ENCODE peak calls at places on chromosomes 16 and 17, in six cellular contexts. O is Panc1; Y is naive thymus-derived CD4-positive, alpha-beta T cell; G is NT2/D1; B is cardiac fibroblast; J is ascending aorta. N is an unnamed sample.

GRCh38 chr17:67198131-67198530 is 46.9 kb downstream of the HELZ start:
- DNase-seq in J (no peak), B (no peak), Y (no peak), O (no peak), G (no peak), N (no peak)

GRCh38 chr16:73302942-73303341 is 255.0 kb upstream of the ZFHX3 start:
- DNase-seq in Y (no peak), O (no peak), B (no peak), G (no peak), J (no peak), N (no peak)

GRCh38 chr16:56263711-56264608 is 72.7 kb downstream of the GNAO1 start:
- DNase-seq in G (no peak), Y (no peak), B (no peak), O (no peak), J (no peak), N (no peak)

GRCh38 chr17:81419333-81419885 is 24.2 kb downstream of the BAHCC1 start:
- DNase-seq in O (no peak), B (peak), Y (no peak), J (peak), G (no peak), N (peak)

GRCh38 chr16:1812732-1813163 is 13.9 kb downstream of the HAGH start:
- DNase-seq in O (no peak), B (peak), Y (peak), J (no peak), G (peak), N (no peak)

GRCh38 chr17:40484285-40484972 is 17.0 kb downstream of the TNS4 start:
- DNase-seq in O (no peak), B (no peak), J (no peak), Y (no peak), G (no peak), N (no peak)

GRCh38 chr17:72603346-72604242 is 482.8 kb downstream of the SOX9 start:
- DNase-seq in Y (no peak), B (peak), O (no peak), G (no peak), J (no peak), N (no peak)

GRCh38 chr16:89067677-89068076 is 26.0 kb upstream of the ACSF3 start:
- DNase-seq in O (no peak), Y (no peak), G (no peak), B (peak), J (no peak), N (no peak)

GRCh38 chr16:3045758-3046505 is 429 bp upstream of the MMP25 start:
- DNase-seq in G (no peak), J (no peak), Y (no peak), B (no peak), O (no peak), N (no peak)

GRCh38 chr16:80158766-80159165 is 382.0 kb upstream of the DYNLRB2 start:
- DNase-seq in B (no peak), G (no peak), Y (no peak), J (no peak), O (no peak), N (no peak)

GRCh38 chr16:72837846-72838661 is 209.9 kb downstream of the ZFHX3 start:
- DNase-seq in Y (no peak), B (no peak), J (no peak), G (no peak), O (no peak), N (no peak)

GRCh38 chr17:31499771-31500554 is 108.5 kb downstream of the RAB11FIP4 start:
- DNase-seq in O (no peak), B (peak), J (peak), Y (no peak), G (no peak), N (no peak)

DNA sequence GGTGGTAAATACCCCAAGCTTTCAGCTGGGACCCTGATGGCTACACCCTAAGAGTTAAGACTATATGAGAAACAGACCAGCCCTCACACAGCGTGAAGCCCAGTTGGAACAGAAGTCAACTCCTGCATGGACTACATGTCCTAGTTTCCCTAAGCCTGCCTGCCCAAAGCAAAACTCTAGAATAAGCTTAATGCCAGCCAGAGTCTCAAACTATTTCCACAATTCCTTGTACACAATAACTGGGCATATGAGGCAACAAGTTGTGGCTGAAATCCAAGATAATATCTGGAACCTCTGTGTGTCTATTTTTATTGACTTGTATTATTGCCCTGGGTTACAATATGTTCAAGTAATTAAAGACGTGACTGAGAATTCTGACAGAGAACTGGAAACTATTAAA is 19.4 kb downstream of the MYH10 start:
- DNase-seq in Y (no peak), B (peak), G (no peak), J (no peak), O (no peak), N (no peak)
- H3K4me3 ChIP-seq in Y (no peak), B (no peak), G (no peak), J (peak), O (no peak), N (no peak)

GRCh38 chr16:67237396-67238277 is 9.6 kb downstream of the FHOD1 start:
- DNase-seq in G (no peak), B (no peak), O (no peak), J (no peak), Y (no peak), N (no peak)
- H3K4me3 ChIP-seq in G (no peak), B (no peak), O (no peak), J (no peak), Y (no peak), N (no peak)

GRCh38 chr17:16212793-16213192 is 2.5 kb downstream of the NCOR1 start:
- DNase-seq in G (no peak), O (no peak), J (no peak), Y (no peak), B (no peak), N (no peak)
- H3K4me3 ChIP-seq in G (no peak), O (peak), J (no peak), Y (no peak), B (no peak), N (no peak)

GRCh38 chr16:85312174-85312573 is 199.9 kb upstream of the CIBAR2 start:
- DNase-seq in O (no peak), Y (no peak), B (no peak), J (no peak), G (no peak), N (no peak)
- H3K4me3 ChIP-seq in O (no peak), Y (no peak), B (no peak), J (no peak), G (no peak), N (no peak)

GRCh38 chr16:29745126-29745852 is 501 bp downstream of the C16orf54 start:
- DNase-seq in B (no peak), O (no peak), G (no peak), J (no peak), Y (peak), N (no peak)
- H3K4me3 ChIP-seq in B (no peak), O (no peak), G (no peak), J (no peak), Y (peak), N (no peak)

GRCh38 chr16:54657709-54658102 is 273.0 kb upstream of the IRX5 start:
- DNase-seq in G (no peak), O (no peak), Y (no peak), B (no peak), J (no peak), N (no peak)

GRCh38 chr16:54651851-54652770 is 278.6 kb upstream of the IRX5 start:
- DNase-seq in O (no peak), B (no peak), J (no peak), G (no peak), Y (no peak), N (no peak)

GRCh38 chr16:54654429-54654828 is 276.2 kb upstream of the IRX5 start:
- DNase-seq in J (no peak), Y (no peak), G (no peak), O (no peak), B (no peak), N (no peak)

GRCh38 chr16:54657058-54657708 is 273.5 kb upstream of the IRX5 start:
- DNase-seq in J (peak), G (no peak), Y (no peak), B (peak), O (peak), N (no peak)

DNA sequence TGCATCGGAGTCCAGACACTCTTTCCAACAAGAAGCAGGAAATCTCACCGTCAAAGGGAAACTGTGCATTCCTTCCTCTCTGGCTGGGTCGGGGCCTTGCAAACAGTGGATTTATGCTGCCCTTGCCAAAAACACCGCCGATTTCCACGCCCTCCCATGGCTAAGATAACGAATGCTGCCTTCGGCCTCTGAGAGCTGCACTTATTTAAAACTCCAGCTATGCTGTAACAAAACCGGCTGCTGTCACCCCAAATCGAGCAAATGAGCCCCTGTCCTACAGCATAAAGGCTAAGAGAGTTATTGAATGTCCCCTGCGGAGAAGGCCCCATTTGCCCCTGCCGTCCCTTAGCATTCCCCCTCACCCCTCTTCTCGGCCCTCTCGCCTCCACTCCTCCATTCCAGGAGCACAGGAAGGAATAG is 275.5 kb upstream of the IRX5 start:
- DNase-seq in B (peak), Y (no peak), O (no peak), G (no peak), J (no peak), N (no peak)
- H3K4me3 ChIP-seq in B (no peak), Y (no peak), O (no peak), G (no peak), J (peak), N (no peak)

GRCh38 chr16:31010539-31010938 is at the start of gene STX1B:
- DNase-seq in J (no peak), Y (peak), B (no peak), G (no peak), O (no peak), N (no peak)
- H3K4me3 ChIP-seq in J (no peak), Y (peak), B (no peak), G (peak), O (peak), N (peak)

GRCh38 chr17:44311562-44312181 is 3.3 kb downstream of the RUNDC3A start:
- DNase-seq in J (no peak), O (no peak), Y (no peak), G (no peak), B (no peak), N (no peak)
- H3K4me3 ChIP-seq in J (no peak), O (no peak), Y (no peak), G (no peak), B (no peak), N (no peak)

GRCh38 chr17:76239538-76240274 is 587 bp downstream of the RNF157 start:
- DNase-seq in J (no peak), B (no peak), G (no peak), O (no peak), Y (no peak), N (no peak)
- H3K4me3 ChIP-seq in J (peak), B (no peak), G (peak), O (peak), Y (peak), N (peak)

GRCh38 chr17:56679767-56680422 is 86.4 kb downstream of the NOG start:
- DNase-seq in B (no peak), G (no peak), O (no peak), Y (no peak), J (no peak), N (no peak)

GRCh38 chr17:56679148-56679766 is 85.8 kb downstream of the NOG start:
- DNase-seq in O (no peak), B (peak), Y (peak), J (no peak), G (no peak), N (peak)

GRCh38 chr17:56680676-56681075 is 87.2 kb downstream of the NOG start:
- DNase-seq in O (no peak), Y (no peak), J (no peak), B (no peak), G (no peak), N (no peak)

GRCh38 chr17:56676807-56677206 is 83.3 kb downstream of the NOG start:
- DNase-seq in B (no peak), O (no peak), Y (no peak), G (no peak), J (no peak), N (no peak)

GRCh38 chr17:56678249-56679144 is 85.0 kb downstream of the NOG start:
- DNase-seq in Y (no peak), J (no peak), B (no peak), O (no peak), G (no peak), N (no peak)
- H3K4me3 ChIP-seq in Y (peak), J (peak), B (no peak), O (no peak), G (no peak), N (no peak)